ENCODE peak calls at places on chromosomes 11 and 22, in five cellular contexts. A is stimulated activated CD8-positive, alpha-beta memory T cell treated with anti-CD3 and anti-CD28 coated beads, Interleukin-12 subunit alpha, Interleukin-12 subunit beta, amount 100 ng/mL, for 4 hours; N is tibial artery; C is T-helper 1 cell; Z is iPS-NIHi11. S is an unnamed sample.

GRCh38 chr11:19279455-19279854 is 38.7 kb upstream of the E2F8 start:
- DNase-seq in A (no peak), Z (peak; percentile 48), N (no peak), C (no peak), S (no peak)

GRCh38 chr11:88404363-88404762 is 66.8 kb upstream of the CTSC start:
- DNase-seq in Z (no peak), A (no peak), C (no peak), N (no peak), S (no peak)

GRCh38 chr22:37764622-37765021 is 43.1 kb upstream of the GCAT start:
- DNase-seq in N (no peak), A (no peak), C (no peak), Z (no peak), S (no peak)

GRCh38 chr22:37019309-37020191 is at the start of the genes MPST and TST:
- DNase-seq in C (peak; percentile 60), Z (peak; percentile 91), A (peak; percentile 24), N (peak; percentile 91), S (peak; percentile 20)

GRCh38 chr11:44120169-44120568 is 24.7 kb downstream of the EXT2 start:
- DNase-seq in A (no peak), C (no peak), N (no peak), Z (peak; percentile 26), S (no peak)

GRCh38 chr11:94834931-94835330 is 66.8 kb downstream of the AMOTL1 start:
- DNase-seq in Z (no peak), A (no peak), C (no peak), N (no peak), S (no peak)

GRCh38 chr11:117772360-117772759 is 24.7 kb downstream of the DSCAML1 start:
- DNase-seq in N (no peak), Z (no peak), C (no peak), A (no peak), S (no peak)

GRCh38 chr11:89436071-89436470 is 55.1 kb downstream of the NOX4 start:
- DNase-seq in Z (peak; percentile 27), C (no peak), N (no peak), A (no peak), S (no peak)

GRCh38 chr11:122778148-122778547 is 60.2 kb upstream of the CRTAM start:
- DNase-seq in Z (no peak), C (no peak), N (no peak), A (no peak), S (no peak)

GRCh38 chr22:45603631-45604030 is 68.0 kb upstream of the ATXN10 start:
- DNase-seq in C (no peak), A (no peak), N (no peak), Z (no peak), S (no peak)

S was measured in T-helper 17 cell.